ENCODE peak calls at places on chromosomes 11 and 22, in seven cellular contexts. Y is heart left ventricle, S is ascending aorta, H is coronary artery, X is PC-9, Z is ovary, F is MM.1S. P is an unnamed sample.

GRCh38 chr22:31250740-31251330 is 38.7 kb downstream of the LIMK2 start:
- DNase-seq in Y (no peak), S (no peak), H (no peak), X (peak; percentile 21), Z (no peak), F (no peak), P (no peak)

GRCh38 chr11:75337195-75337654 is 14.2 kb downstream of the ARRB1 start:
- DNase-seq in Y (no peak), S (no peak), H (no peak), X (peak; percentile 82), Z (no peak), F (no peak), P (no peak)

GRCh38 chr22:21451545-21452520 is 15.4 kb upstream of the TMEM191C start:
- DNase-seq in Y (no peak), S (no peak), H (no peak), X (no peak), Z (no peak), F (no peak), P (peak; percentile 5)

GRCh38 chr11:79229047-79229446 is 211.8 kb downstream of the TENM4 start:
- DNase-seq in Y (no peak), S (no peak), H (no peak), X (no peak), Z (no peak), F (no peak), P (no peak)

GRCh38 chr11:130454495-130455262 is 6.2 kb downstream of the ADAMTS15 start:
- DNase-seq in Y (no peak), S (no peak), H (no peak), X (no peak), Z (no peak), F (no peak), P (no peak)

GRCh38 chr22:47152938-47153337 is 390.5 kb downstream of the TBC1D22A start:
- DNase-seq in Y (no peak), S (no peak), H (no peak), X (no peak), Z (no peak), F (no peak), P (no peak)

GRCh38 chr11:58530236-58530635 is 22.3 kb upstream of the OR5B21 start:
- DNase-seq in Y (no peak), S (no peak), H (no peak), X (no peak), Z (no peak), F (no peak), P (no peak)

GRCh38 chr22:36369922-36370781 is 17.6 kb downstream of the MYH9 start:
- DNase-seq in Y (peak; percentile 62), S (no peak), H (no peak), X (peak; percentile 93), Z (no peak), F (no peak), P (no peak)

DNA sequence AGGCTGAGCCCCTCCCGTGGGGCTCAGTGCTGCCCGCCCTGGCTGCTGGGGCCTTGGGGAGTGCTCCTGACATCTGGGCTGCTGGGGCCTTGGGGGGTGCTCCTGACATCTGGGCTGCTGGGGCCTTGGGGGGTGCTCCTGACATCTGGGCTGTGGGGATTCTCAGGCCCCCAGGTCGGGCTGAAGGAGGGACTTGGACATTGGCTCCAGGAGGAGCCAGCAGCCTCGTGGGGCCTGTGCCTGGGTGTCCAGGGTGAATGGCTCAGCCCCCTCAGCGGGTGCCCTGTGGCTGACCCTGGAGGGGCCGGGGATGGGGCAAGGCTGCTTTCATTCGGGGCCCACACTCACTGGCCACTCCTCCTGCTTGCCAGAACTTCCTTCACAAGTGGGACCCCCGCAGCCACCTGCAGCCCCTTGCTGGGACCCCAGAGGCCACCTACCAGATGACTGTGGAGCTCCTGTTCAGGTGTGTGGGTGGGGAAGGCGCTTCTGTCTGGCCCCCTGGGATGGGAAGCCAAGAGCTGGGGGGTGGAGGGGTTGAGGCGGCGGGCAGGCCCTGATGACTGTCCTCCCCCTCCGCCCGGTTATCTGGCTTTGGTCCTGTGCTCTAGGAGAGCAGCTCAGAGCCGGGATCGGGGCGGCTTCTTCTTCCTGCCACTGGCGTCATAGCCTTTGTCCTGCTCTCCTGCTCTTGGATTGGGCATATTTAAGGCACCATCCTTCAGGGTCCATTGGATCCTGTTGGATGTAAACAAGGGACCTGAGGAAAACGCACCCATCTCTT is 38.2 kb downstream of the TPCN2 start:
- DNase-seq in Y (no peak), S (no peak), H (no peak), X (no peak), Z (no peak), F (no peak), P (no peak)
- H3K27ac ChIP-seq in Y (peak overlapping the region; percentile 61), S (peak overlapping the region; percentile 0), H (no peak overlapping the region), X (no peak overlapping the region), Z (peak overlapping the region; percentile 45), F (no peak overlapping the region), P (peak overlapping the region; percentile 27)

DNA sequence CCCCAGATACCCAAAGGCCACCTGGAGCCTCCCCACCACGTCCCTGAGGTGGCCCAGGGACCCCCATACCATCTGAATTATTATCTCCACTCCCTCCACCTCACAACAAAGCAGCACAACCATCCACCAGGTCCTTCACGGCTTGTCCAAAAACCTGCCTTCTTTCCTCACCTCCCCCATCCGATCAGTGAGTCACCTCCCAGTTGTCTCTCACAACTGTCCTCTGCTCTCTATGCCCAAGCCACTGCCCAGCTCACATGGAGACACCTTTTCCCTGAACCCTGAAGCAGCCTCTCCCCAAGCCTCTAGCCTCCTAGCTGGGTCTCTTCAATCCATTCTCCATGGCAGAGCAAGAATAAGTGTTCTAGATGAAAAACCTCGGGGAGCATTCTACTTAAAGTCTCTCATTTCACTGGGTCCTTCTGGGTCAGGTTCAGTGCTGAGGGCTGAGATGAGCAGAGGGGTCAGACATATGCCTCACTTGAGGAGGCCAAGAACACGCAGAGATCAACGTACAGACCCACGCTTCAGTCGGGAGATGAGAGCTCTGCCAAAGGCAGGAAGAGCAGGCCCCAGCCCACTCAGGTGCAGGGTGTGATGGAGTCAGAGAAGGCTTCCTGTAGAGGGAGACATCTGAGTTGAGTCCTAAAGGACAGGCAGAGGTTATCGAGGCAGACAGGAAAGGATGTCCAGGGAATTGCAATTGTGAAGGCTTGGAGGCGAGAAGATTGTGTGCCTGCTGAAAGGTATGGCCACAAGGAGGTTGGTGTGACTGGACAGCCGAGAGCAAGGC is 74.7 kb downstream of the PDE2A start:
- DNase-seq in Y (no peak), S (no peak), H (no peak), X (no peak), Z (no peak), F (no peak), P (no peak)
- TF ChIP-seq CTCF in Y (no peak), S (no peak), H (no peak), X (peak; percentile 25), Z (no peak), F (no peak), P (no peak)

GRCh38 chr22:46007848-46008261 is 30.9 kb upstream of the WNT7B start:
- DNase-seq in Y (peak; percentile 90), S (peak; percentile 72), H (peak; percentile 96), X (no peak), Z (peak; percentile 89), F (no peak), P (peak; percentile 74)
- H3K27ac ChIP-seq in Y (peak overlapping the region; percentile 100), S (peak overlapping the region; percentile 99), H (peak overlapping the region; percentile 90), X (peak overlapping the region; percentile 73), Z (peak overlapping the region; percentile 85), F (no peak overlapping the region), P (peak overlapping the region; percentile 95)

GRCh38 chr22:40856513-40857308 is at the start of the genes ST13 and XPNPEP3:
- DNase-seq in Y (peak; percentile 98), S (peak; percentile 91), H (peak; percentile 98), X (peak; percentile 92), Z (peak; percentile 98), F (peak; percentile 97), P (peak; percentile 95)
- TF ChIP-seq CTCF in Y (peak; percentile 5), S (no peak), H (no peak), X (peak; percentile 53), Z (peak; percentile 25), F (no peak), P (no peak)

GRCh38 chr22:17565986-17566687 is 2.8 kb downstream of the SLC25A18 start:
- DNase-seq in Y (no peak), S (no peak), H (no peak), X (no peak), Z (no peak), F (no peak), P (no peak)

GRCh38 chr22:17562906-17563870 is at the start of gene SLC25A18:
- DNase-seq in Y (peak; percentile 55), S (no peak), H (no peak), X (no peak), Z (no peak), F (no peak), P (peak; percentile 50)

GRCh38 chr22:17559188-17559587 is 4.1 kb upstream of the SLC25A18 start:
- DNase-seq in Y (no peak), S (no peak), H (no peak), X (no peak), Z (no peak), F (no peak), P (no peak)

GRCh38 chr22:17566776-17567175 is 3.5 kb downstream of the SLC25A18 start:
- DNase-seq in Y (no peak), S (no peak), H (no peak), X (no peak), Z (no peak), F (no peak), P (no peak)

DNA sequence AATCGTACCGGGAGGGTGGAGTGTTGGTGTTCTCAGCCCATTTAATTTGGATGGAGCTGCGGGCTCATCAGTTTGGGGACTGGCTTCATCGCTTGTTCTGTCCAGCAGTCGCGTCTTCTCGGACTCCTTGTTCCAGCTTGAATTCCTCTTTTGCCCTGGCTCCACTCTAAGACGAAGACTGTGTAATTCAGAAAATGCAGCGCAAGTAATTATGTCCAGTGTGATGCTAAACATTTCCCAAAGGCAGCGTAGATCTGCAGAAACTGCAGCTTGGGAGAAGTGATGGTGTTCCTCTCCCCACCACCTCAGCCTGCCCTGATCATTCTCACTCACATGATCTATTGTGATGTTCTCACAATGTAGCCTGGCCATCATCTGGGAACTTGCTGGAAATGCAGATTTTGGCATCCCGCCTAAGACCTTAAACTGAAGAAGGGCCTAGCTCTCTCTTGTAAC is 666 bp downstream of the SLC25A18 start:
- DNase-seq in Y (peak; percentile 32), S (no peak), H (no peak), X (no peak), Z (no peak), F (no peak), P (no peak)
- H3K27ac ChIP-seq in Y (peak overlapping the region; percentile 94), S (no peak overlapping the region), H (no peak overlapping the region), X (no peak overlapping the region), Z (no peak overlapping the region), F (no peak overlapping the region), P (no peak overlapping the region)

DNA sequence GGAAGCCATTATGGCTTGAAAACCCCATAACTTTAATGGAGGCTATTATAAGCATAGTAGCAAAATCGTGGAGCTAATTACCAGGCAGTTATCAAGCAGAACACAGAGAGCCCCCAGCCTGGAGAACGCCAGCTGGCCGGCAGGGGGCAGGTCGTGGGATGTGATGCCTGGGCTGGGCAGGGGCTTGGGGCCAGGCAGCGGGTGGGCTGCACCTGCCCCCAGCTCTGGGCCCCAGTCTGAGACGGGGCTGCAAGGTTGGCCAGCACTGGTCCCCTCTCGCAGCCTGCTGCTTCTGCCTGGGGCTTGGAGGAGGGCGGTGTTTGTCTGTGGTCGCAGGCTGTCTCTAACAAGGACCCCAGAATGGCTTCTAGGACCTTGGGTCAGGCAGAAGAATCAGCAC is 20.9 kb downstream of the B3GAT1 start:
- DNase-seq in Y (no peak), S (no peak), H (no peak), X (no peak), Z (no peak), F (no peak), P (no peak)
- TF ChIP-seq CTCF in Y (no peak), S (no peak), H (no peak), X (peak; percentile 28), Z (no peak), F (no peak), P (no peak)

GRCh38 chr11:73416711-73417265 is 40.6 kb downstream of the RELT start:
- DNase-seq in Y (no peak), S (no peak), H (no peak), X (no peak), Z (no peak), F (no peak), P (no peak)
- H3K27ac ChIP-seq in Y (no peak overlapping the region), S (no peak overlapping the region), H (no peak overlapping the region), X (no peak overlapping the region), Z (no peak overlapping the region), F (no peak overlapping the region), P (no peak overlapping the region)

GRCh38 chr11:77066229-77067023 is at the start of gene CAPN5:
- DNase-seq in Y (peak; percentile 94), S (peak; percentile 58), H (peak; percentile 92), X (peak; percentile 74), Z (peak; percentile 96), F (peak; percentile 88), P (peak; percentile 88)
- TF ChIP-seq CTCF in Y (no peak), S (peak; percentile 29), H (no peak), X (peak; percentile 50), Z (peak; percentile 72), F (peak; percentile 31), P (peak; percentile 29)

P was measured in tibial nerve.